ENCODE peak calls at places on chromosomes 11 and 22, in ten cellular contexts. S, L, G, D, T, J, I, O, V and Z are unnamed samples.

GRCh38 chr11:105732611-105733010 is 122.7 kb downstream of the GRIA4 start:
- DNase-seq in D (no peak), L (no peak), O (no peak), G (no peak), I (no peak), S (no peak), T (no peak), J (no peak), V (no peak), Z (no peak)

GRCh38 chr11:128552783-128553661 is 34.3 kb downstream of the ETS1 start:
- DNase-seq in L (no peak), I (peak), V (no peak), O (no peak), G (no peak), S (no peak), D (no peak), J (no peak), T (no peak), Z (peak)

GRCh38 chr22:50673231-50674126 is 856 bp downstream of the SHANK3 start:
- DNase-seq in T (no peak), S (no peak), J (no peak), G (no peak), V (no peak), D (no peak), O (peak), L (no peak), I (no peak), Z (no peak)

GRCh38 chr11:94519478-94520084 is 7.3 kb downstream of the C11orf97 start:
- DNase-seq in J (no peak), T (no peak), V (no peak), I (peak), O (no peak), S (no peak), D (peak), L (no peak), G (no peak), Z (peak)

GRCh38 chr11:207213-208176 is at the start of the genes BET1L and RIC8A:
- DNase-seq in D (peak), O (peak), S (peak), J (peak), G (peak), V (peak), I (peak), L (peak), T (peak), Z (peak)

GRCh38 chr11:106418786-106419185 is 341.3 kb downstream of the AASDHPPT start:
- DNase-seq in O (no peak), D (no peak), J (no peak), T (no peak), S (no peak), V (no peak), G (no peak), I (no peak), L (no peak), Z (no peak)

GRCh38 chr11:64027619-64028397 is 7.9 kb upstream of the FLRT1 start:
- DNase-seq in V (no peak), G (no peak), L (no peak), D (no peak), I (no peak), T (no peak), S (no peak), O (no peak), J (no peak), Z (no peak)

GRCh38 chr11:128931661-128932060 is 11.0 kb downstream of the TP53AIP1 start:
- DNase-seq in V (no peak), D (no peak), T (no peak), O (no peak), J (no peak), G (no peak), I (no peak), S (no peak), L (no peak), Z (no peak)

GRCh38 chr11:125210112-125210511 is 45.6 kb downstream of the PKNOX2 start:
- DNase-seq in I (no peak), S (no peak), V (no peak), G (no peak), T (no peak), J (peak), D (no peak), L (no peak), O (no peak), Z (no peak)

GRCh38 chr22:23777776-23778575 is 5.3 kb downstream of the MMP11 start:
- DNase-seq in O (no peak), S (no peak), G (no peak), I (no peak), V (no peak), L (no peak), D (no peak), T (no peak), J (peak), Z (no peak)

DNA sequence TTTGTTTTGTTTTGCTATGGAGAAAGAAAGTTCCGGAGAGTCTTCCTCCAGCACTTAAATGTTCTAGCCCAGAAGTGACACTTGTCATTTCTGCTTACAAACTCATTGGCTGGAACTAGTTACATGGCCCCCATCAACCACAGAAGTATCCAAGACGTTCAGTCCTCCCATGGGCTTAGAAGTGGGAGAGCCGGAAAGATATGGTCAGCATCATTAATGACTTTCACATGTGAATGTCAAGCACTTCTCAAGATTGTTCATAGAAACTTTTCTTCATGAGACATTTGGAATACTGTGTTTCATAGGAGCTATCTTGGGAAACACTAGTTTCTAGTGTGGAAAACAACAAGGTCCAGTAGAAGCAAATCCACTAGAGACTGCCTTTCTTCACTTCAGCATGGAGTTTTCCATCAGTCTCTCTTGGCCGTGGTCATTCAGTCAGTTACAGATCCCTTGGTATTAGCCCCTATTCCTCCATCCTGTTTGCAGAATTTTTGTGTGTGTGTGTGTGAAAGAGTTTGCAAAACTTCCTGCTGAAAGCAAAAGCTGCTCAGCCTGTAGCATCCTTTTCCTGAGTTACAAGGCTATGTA is 160.9 kb downstream of the C11orf91 start:
- DNase-seq in S (no peak), L (no peak), T (no peak), D (no peak), V (no peak), J (no peak), G (no peak), I (no peak), O (no peak), Z (peak)
- H3K4me3 ChIP-seq in S (no peak), L (no peak), T (no peak), D (no peak), V (no peak), J (no peak), G (no peak), I (no peak), O (no peak), Z (no peak)

GRCh38 chr22:41654322-41654721 is 33.2 kb downstream of the XRCC6 start:
- DNase-seq in S (no peak), G (no peak), O (no peak), I (no peak), T (no peak), D (no peak), J (no peak), L (no peak), V (no peak), Z (no peak)
- H3K4me3 ChIP-seq in S (no peak), G (no peak), O (no peak), I (no peak), T (no peak), D (no peak), J (no peak), L (no peak), V (no peak), Z (no peak)

DNA sequence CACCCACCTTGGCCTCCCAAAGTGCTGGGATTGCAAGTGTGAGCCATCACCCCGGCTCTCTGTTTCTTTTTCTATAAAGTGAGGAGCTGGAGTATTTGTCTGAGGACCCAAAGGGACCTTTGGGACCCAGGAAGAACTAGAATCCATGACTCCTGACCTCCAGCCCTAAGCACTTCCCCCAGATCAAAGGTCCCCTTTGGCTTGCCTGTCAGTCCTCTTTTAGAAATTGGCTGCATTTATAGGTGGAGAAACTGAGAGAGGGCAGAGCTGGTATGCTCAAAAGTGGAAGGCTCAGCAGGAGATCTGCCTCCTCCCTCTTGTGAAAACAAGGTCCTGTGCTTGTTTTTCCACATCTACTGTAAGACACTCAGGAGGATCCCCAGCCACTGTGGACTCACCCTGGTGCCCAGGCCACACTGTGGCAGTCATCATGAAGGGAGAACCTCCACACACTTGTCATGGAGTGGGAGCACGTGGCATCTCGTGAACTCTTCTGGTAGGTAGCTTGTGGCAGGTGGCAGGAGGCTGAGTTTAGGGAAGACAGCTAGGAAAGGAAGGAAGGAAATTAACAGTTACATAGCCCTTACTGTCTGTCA is 12.4 kb upstream of the PLEKHA7 start:
- DNase-seq in D (no peak), G (no peak), I (no peak), S (no peak), L (no peak), T (no peak), J (no peak), O (no peak), V (no peak), Z (no peak)
- H3K4me3 ChIP-seq in D (no peak), G (no peak), I (no peak), S (no peak), L (no peak), T (no peak), J (no peak), O (no peak), V (no peak), Z (no peak)

GRCh38 chr11:113474362-113475159 is 637 bp downstream of the DRD2 start:
- DNase-seq in G (peak), D (peak), V (peak), I (peak), L (peak), J (no peak), T (peak), S (peak), O (peak), Z (peak)
- H3K4me3 ChIP-seq in G (no peak), D (peak), V (no peak), I (peak), L (no peak), J (peak), T (peak), S (no peak), O (peak), Z (no peak)

GRCh38 chr11:79244175-79244804 is 196.5 kb downstream of the TENM4 start:
- DNase-seq in S (no peak), D (peak), O (no peak), J (no peak), L (peak), G (no peak), I (peak), T (no peak), V (peak), Z (peak)
- H3K4me3 ChIP-seq in S (no peak), D (no peak), O (no peak), J (no peak), L (no peak), G (no peak), I (no peak), T (no peak), V (no peak), Z (no peak)

DNA sequence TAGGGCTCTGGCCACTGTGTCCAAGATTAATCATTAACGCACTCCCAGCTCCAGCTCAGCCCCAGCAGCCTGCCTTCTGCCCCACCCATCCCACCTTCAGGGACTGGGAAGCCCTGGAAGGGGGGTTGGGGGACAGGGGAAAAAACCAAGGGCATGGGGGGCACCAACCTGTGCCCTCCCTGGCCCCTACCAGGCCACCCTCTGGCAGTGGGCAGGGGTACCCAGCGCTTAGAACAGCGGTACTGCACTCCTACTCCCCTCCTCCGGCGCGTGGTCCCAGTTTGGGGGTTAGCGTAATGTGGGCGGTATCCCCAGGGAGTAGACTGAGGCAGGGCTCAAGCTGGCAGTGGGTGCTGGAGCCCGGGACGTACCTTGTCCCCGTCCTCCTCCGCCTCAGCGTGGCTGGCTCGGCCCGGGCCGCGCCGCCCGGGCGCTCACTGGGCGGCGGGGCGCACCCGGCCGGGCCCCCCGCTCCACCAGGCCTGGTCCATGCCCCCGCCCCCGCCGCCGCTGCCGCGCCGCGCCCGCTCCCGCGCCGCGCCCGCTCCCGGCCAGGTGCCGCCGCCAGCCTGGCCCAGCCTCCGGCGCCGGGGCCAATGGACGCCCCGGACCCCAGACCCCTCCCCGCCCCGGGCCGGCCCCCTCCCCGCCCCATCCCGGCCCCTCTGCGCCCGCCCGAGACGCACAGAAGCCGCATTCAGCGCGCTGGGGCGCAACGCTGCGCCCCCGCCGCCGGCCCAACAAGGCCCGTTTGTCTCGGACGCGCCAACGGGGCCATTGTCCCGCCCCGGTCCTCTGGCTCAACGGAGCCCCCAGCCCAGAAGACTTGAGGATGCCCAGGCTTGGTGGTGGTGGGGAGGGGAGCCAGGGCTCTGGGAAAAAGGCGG is at the start of gene GAL3ST1:
- DNase-seq in D (peak), S (no peak), V (no peak), G (no peak), L (no peak), T (peak), O (peak), J (no peak), I (no peak), Z (no peak)
- H3K4me3 ChIP-seq in D (peak), S (no peak), V (peak), G (peak), L (no peak), T (peak), O (peak), J (peak), I (peak), Z (no peak)

DNA sequence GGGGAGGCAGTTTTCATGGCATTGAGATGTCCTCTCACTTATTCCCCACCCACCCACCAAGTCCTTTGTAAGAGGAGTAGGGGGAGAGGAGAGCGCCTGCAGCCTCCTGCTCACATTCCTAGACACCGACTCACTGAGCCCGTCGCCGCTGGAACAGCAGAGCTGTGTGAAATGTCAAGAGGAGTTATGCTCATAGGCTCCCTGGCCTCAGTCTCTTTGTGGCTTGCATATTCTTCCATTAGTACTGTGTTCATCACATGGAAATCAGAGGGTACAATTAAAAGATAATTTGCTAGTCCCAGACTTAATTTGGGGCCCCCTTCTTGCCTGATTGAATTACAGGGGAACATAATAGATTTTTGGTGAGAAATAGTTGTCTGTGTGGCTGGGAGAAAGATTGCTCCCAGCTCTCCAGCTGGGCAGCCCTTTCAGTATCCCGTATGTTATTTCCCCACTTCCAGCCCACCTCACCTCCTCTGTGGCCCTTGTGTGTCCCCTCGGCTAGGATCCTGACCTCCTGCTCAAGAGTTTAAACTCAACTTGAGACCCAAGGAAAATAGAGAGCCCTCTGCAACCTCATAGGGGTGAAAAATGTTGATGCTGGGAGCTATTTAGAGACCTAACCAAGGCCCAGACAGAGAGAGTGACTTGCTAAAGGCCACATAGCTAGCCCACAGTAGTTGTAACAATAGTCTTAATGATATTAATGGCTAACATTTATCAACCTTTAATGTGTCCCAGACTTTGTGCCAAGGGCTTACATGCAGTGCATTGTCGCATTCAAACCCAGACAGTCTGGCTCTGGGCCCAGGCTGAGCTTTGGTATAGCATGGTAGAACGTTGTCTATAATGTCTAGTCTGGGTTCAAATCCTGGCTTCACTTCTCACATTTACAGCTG is 32.2 kb downstream of the LIMK2 start:
- DNase-seq in L (no peak), I (peak), V (peak), S (no peak), J (no peak), D (peak), G (peak), T (no peak), O (peak), Z (peak)
- H3K4me3 ChIP-seq in L (no peak), I (no peak), V (no peak), S (no peak), J (no peak), D (no peak), G (no peak), T (no peak), O (no peak), Z (no peak)

GRCh38 chr11:72001255-72001654 is 2.5 kb downstream of the IL18BP start:
- DNase-seq in J (peak), T (no peak), V (no peak), D (no peak), S (no peak), G (no peak), O (no peak), I (no peak), L (no peak), Z (no peak)

GRCh38 chr11:72000591-72000867 is 1.8 kb downstream of the IL18BP start:
- DNase-seq in V (no peak), T (no peak), G (no peak), I (no peak), O (no peak), D (no peak), S (no peak), L (no peak), J (peak), Z (no peak)

GRCh38 chr11:71999360-71999759 is 651 bp downstream of the IL18BP start:
- DNase-seq in G (no peak), S (peak), T (peak), V (no peak), J (peak), L (no peak), D (no peak), O (no peak), I (peak), Z (peak)

GRCh38 chr11:71998649-71999310 is at the start of gene IL18BP:
- DNase-seq in I (no peak), J (peak), O (no peak), D (no peak), G (peak), S (no peak), V (no peak), T (no peak), L (no peak), Z (no peak)

DNA sequence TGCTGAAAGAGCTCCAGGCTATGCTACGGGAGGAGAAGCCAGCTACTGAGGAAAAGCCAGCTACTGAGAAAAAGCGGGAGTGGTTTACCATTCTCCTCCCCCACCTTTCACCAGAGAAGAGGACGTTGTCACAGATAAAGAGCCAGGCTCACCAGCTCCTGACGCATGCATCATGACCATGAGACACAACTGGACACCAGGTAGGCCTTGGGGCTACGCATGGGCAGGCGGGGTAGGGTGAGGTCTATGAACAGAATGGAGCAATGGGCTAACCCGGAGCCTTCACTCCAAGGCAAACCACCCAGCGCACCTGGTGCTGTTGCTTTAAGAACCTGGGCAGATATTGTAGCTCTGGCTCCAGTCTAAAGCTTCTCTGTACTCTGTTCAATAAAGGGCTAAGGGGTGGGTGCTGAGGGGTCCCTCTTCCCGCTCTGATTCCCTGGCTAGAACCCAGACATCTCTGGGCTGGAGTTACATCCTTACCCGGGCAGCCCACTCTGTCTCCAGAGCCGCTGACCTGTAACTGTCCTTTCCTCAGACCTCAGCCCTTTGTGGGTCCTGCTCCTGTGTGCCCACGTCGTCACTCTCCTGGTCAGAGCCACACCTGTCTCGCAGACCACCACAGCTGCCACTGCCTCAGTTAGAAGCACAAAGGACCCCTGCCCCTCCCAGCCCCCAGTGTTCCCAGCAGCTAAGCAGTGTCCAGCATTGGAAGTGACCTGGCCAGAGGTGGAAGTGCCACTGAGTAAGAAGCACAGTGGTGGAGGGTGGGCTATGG is 1.3 kb downstream of the IL18BP start:
- DNase-seq in S (no peak), J (peak), T (no peak), G (no peak), D (no peak), L (no peak), V (no peak), I (no peak), O (no peak), Z (no peak)
- H3K4me3 ChIP-seq in S (peak), J (peak), T (peak), G (no peak), D (no peak), L (peak), V (no peak), I (no peak), O (no peak), Z (no peak)